ENCODE peak calls at places on chromosome 19, in four cellular contexts. One of them, this sample, is unnamed.

GRCh38 chr19:51027126-51027806 is 850 bp upstream of the KLK11 start:
- DNase-seq in heart left ventricle: no peak
- DNase-seq in HEK293T: no peak
- DNase-seq in testis: no peak
- DNase-seq in this sample: no peak

GRCh38 chr19:45245334-45245787 is at the start of gene EXOC3L2:
- DNase-seq in testis: no peak
- DNase-seq in heart left ventricle: peak
- DNase-seq in HEK293T: no peak
- DNase-seq in this sample: no peak

GRCh38 chr19:18167975-18168645 is 5.5 kb upstream of the IFI30 start:
- DNase-seq in testis: no peak
- DNase-seq in HEK293T: peak
- DNase-seq in heart left ventricle: no peak
- DNase-seq in this sample: no peak

GRCh38 chr19:51690359-51691121 is 2.6 kb upstream of the SPACA6 start:
- DNase-seq in HEK293T: peak
- DNase-seq in heart left ventricle: peak
- DNase-seq in testis: peak
- DNase-seq in this sample: peak

GRCh38 chr19:47573076-47574026 is at the start of gene ZNF541:
- DNase-seq in HEK293T: no peak
- DNase-seq in testis: peak
- DNase-seq in heart left ventricle: peak
- DNase-seq in this sample: peak

GRCh38 chr19:10836478-10837325 is 690 bp upstream of the TMED1 start:
- DNase-seq in HEK293T: peak
- DNase-seq in testis: peak
- DNase-seq in heart left ventricle: peak
- DNase-seq in this sample: no peak

GRCh38 chr19:30227661-30228112 is 144.5 kb upstream of the ZNF536 start:
- DNase-seq in heart left ventricle: peak
- DNase-seq in HEK293T: peak
- DNase-seq in testis: peak
- DNase-seq in this sample: no peak

GRCh38 chr19:10271543-10272086 is 695 bp downstream of the ICAM1 start:
- DNase-seq in heart left ventricle: no peak
- DNase-seq in HEK293T: no peak
- DNase-seq in testis: no peak
- DNase-seq in this sample: no peak

GRCh38 chr19:13100031-13100588 is 2.5 kb downstream of the LYL1 start:
- DNase-seq in HEK293T: no peak
- DNase-seq in testis: no peak
- DNase-seq in heart left ventricle: no peak
- DNase-seq in this sample: no peak

GRCh38 chr19:41351339-41352245 is 2.1 kb downstream of the TGFB1 start:
- DNase-seq in testis: peak
- DNase-seq in heart left ventricle: peak
- DNase-seq in HEK293T: peak
- DNase-seq in this sample: no peak

GRCh38 chr19:28443361-28443760 is 769.6 kb downstream of the UQCRFS1 start:
- DNase-seq in HEK293T: no peak
- DNase-seq in heart left ventricle: no peak
- DNase-seq in testis: no peak
- DNase-seq in this sample: no peak

GRCh38 chr19:40217921-40218890 is at the start of gene TTC9B:
- DNase-seq in HEK293T: peak
- DNase-seq in testis: peak
- DNase-seq in heart left ventricle: no peak
- DNase-seq in this sample: no peak

GRCh38 chr19:39208175-39208795 is 4.2 kb upstream of the SYCN start:
- DNase-seq in heart left ventricle: no peak
- DNase-seq in HEK293T: no peak
- DNase-seq in testis: no peak
- DNase-seq in this sample: no peak

GRCh38 chr19:56736571-56736970 is 65.0 kb upstream of the ZNF835 start:
- DNase-seq in HEK293T: no peak
- DNase-seq in testis: no peak
- DNase-seq in heart left ventricle: no peak
- DNase-seq in this sample: no peak

GRCh38 chr19:782195-783043 is 14.8 kb upstream of the PTBP1 start:
- DNase-seq in HEK293T: no peak
- DNase-seq in testis: no peak
- DNase-seq in heart left ventricle: no peak
- DNase-seq in this sample: no peak

GRCh38 chr19:53659292-53659691 is 27.5 kb downstream of the DPRX start:
- DNase-seq in heart left ventricle: peak
- DNase-seq in HEK293T: peak
- DNase-seq in testis: peak
- DNase-seq in this sample: no peak

GRCh38 chr19:53906211-53907192 is 2.6 kb upstream of the CACNG7 start:
- DNase-seq in testis: peak
- DNase-seq in heart left ventricle: no peak
- DNase-seq in HEK293T: peak
- DNase-seq in this sample: no peak

GRCh38 chr19:4094761-4095487 is 28.2 kb upstream of the ZBTB7A start:
- DNase-seq in heart left ventricle: no peak
- DNase-seq in HEK293T: no peak
- DNase-seq in testis: no peak
- DNase-seq in this sample: no peak

GRCh38 chr19:12284226-12284625 is 10.5 kb downstream of the ZNF44 start:
- DNase-seq in testis: no peak
- DNase-seq in heart left ventricle: no peak
- DNase-seq in HEK293T: no peak
- DNase-seq in this sample: no peak

GRCh38 chr19:46015080-46015960 is 7.5 kb downstream of the PGLYRP1 start:
- DNase-seq in testis: peak
- DNase-seq in HEK293T: peak
- DNase-seq in heart left ventricle: peak
- DNase-seq in this sample: no peak

GRCh38 chr19:45601524-45602522 is at the start of gene GPR4:
- DNase-seq in heart left ventricle: peak
- DNase-seq in testis: no peak
- DNase-seq in HEK293T: peak
- DNase-seq in this sample: no peak

GRCh38 chr19:3193256-3194062 is 7.7 kb downstream of the NCLN start:
- DNase-seq in HEK293T: no peak
- DNase-seq in heart left ventricle: no peak
- DNase-seq in testis: no peak
- DNase-seq in this sample: no peak

GRCh38 chr19:14536926-14537692 is 7.7 kb downstream of the TECR start:
- DNase-seq in HEK293T: peak
- DNase-seq in heart left ventricle: peak
- DNase-seq in testis: peak
- DNase-seq in this sample: no peak

GRCh38 chr19:28737021-28737525 is 475.9 kb downstream of the UQCRFS1 start:
- DNase-seq in HEK293T: no peak
- DNase-seq in heart left ventricle: no peak
- DNase-seq in testis: no peak
- DNase-seq in this sample: peak

This sample was measured in skeletal muscle cell.